ENCODE peak calls at places on chromosomes 2 and 18, in six cellular contexts. One of them, this sample, is unnamed.
A peak's percentile ranks its signal among the peaks of the same experiment; 100 is the strongest.

GRCh38 chr18:30971338-30971956 is 71.1 kb downstream of the DSC3 start:
- DNase-seq in nephron progenitor cell: peak; percentile 20
- DNase-seq in caudate nucleus: no peak
- DNase-seq in ovary: no peak
- DNase-seq in EL: peak; percentile 13
- DNase-seq in hypothalamus: no peak
- DNase-seq in this sample: peak; percentile 26

GRCh38 chr2:233819884-233820765 is 34.2 kb downstream of the HJURP start:
- DNase-seq in nephron progenitor cell: no peak
- DNase-seq in caudate nucleus: no peak
- DNase-seq in ovary: no peak
- DNase-seq in EL: no peak
- DNase-seq in hypothalamus: no peak
- DNase-seq in this sample: no peak

GRCh38 chr2:233082934-233083755 is 23.0 kb downstream of the INPP5D start:
- DNase-seq in nephron progenitor cell: no peak
- DNase-seq in caudate nucleus: no peak
- DNase-seq in ovary: no peak
- DNase-seq in EL: no peak
- DNase-seq in hypothalamus: no peak
- DNase-seq in this sample: no peak

GRCh38 chr2:46917628-46918027 is 2.0 kb upstream of the MCFD2 start:
- DNase-seq in nephron progenitor cell: no peak
- DNase-seq in caudate nucleus: no peak
- DNase-seq in ovary: no peak
- DNase-seq in EL: no peak
- DNase-seq in hypothalamus: no peak
- DNase-seq in this sample: no peak

GRCh38 chr18:46336278-46337205 is 232.4 kb downstream of the HAUS1 start:
- DNase-seq in nephron progenitor cell: no peak
- DNase-seq in caudate nucleus: no peak
- DNase-seq in ovary: no peak
- DNase-seq in EL: no peak
- DNase-seq in hypothalamus: no peak
- DNase-seq in this sample: no peak

GRCh38 chr2:174632847-174633620 is 35.4 kb upstream of the WIPF1 start:
- DNase-seq in nephron progenitor cell: no peak
- DNase-seq in caudate nucleus: no peak
- DNase-seq in ovary: no peak
- DNase-seq in EL: peak; percentile 46
- DNase-seq in hypothalamus: no peak
- DNase-seq in this sample: peak; percentile 32

GRCh38 chr2:127566139-127566417 is 30.6 kb downstream of the MYO7B start:
- DNase-seq in nephron progenitor cell: no peak
- DNase-seq in caudate nucleus: no peak
- DNase-seq in ovary: no peak
- DNase-seq in EL: no peak
- DNase-seq in hypothalamus: no peak
- DNase-seq in this sample: no peak

GRCh38 chr2:58221909-58222308 is 19.2 kb downstream of the FANCL start:
- DNase-seq in nephron progenitor cell: no peak
- DNase-seq in caudate nucleus: no peak
- DNase-seq in ovary: no peak
- DNase-seq in EL: no peak
- DNase-seq in hypothalamus: no peak
- DNase-seq in this sample: no peak

GRCh38 chr2:204885747-204886146 is 340.5 kb downstream of the PARD3B start:
- DNase-seq in nephron progenitor cell: peak; percentile 6
- DNase-seq in caudate nucleus: no peak
- DNase-seq in ovary: no peak
- DNase-seq in EL: no peak
- DNase-seq in hypothalamus: no peak
- DNase-seq in this sample: no peak

GRCh38 chr2:62306751-62307468 is 111.0 kb downstream of the B3GNT2 start:
- DNase-seq in nephron progenitor cell: no peak
- DNase-seq in caudate nucleus: no peak
- DNase-seq in ovary: no peak
- DNase-seq in EL: no peak
- DNase-seq in hypothalamus: peak; percentile 18
- DNase-seq in this sample: peak; percentile 36

GRCh38 chr2:72497761-72498160 is 328.1 kb downstream of the EXOC6B start:
- DNase-seq in nephron progenitor cell: no peak
- DNase-seq in caudate nucleus: no peak
- DNase-seq in ovary: no peak
- DNase-seq in EL: peak; percentile 6
- DNase-seq in hypothalamus: no peak
- DNase-seq in this sample: no peak

GRCh38 chr2:62785810-62786593 is 80.5 kb downstream of the EHBP1 start:
- DNase-seq in nephron progenitor cell: no peak
- DNase-seq in caudate nucleus: no peak
- DNase-seq in ovary: no peak
- DNase-seq in EL: peak; percentile 32
- DNase-seq in hypothalamus: no peak
- DNase-seq in this sample: peak; percentile 73

GRCh38 chr2:160432633-160433032 is 61.0 kb downstream of the RBMS1 start:
- DNase-seq in nephron progenitor cell: no peak
- DNase-seq in caudate nucleus: no peak
- DNase-seq in ovary: no peak
- DNase-seq in EL: peak; percentile 86
- DNase-seq in hypothalamus: no peak
- DNase-seq in this sample: no peak

GRCh38 chr2:100283724-100284501 is 38.4 kb downstream of the LONRF2 start:
- DNase-seq in nephron progenitor cell: no peak
- DNase-seq in caudate nucleus: no peak
- DNase-seq in ovary: no peak
- DNase-seq in EL: no peak
- DNase-seq in hypothalamus: no peak
- DNase-seq in this sample: no peak

GRCh38 chr2:159149786-159150185 is 136.7 kb downstream of the WDSUB1 start:
- DNase-seq in nephron progenitor cell: peak; percentile 23
- DNase-seq in caudate nucleus: no peak
- DNase-seq in ovary: no peak
- DNase-seq in EL: no peak
- DNase-seq in hypothalamus: no peak
- DNase-seq in this sample: no peak

GRCh38 chr18:54604211-54604610 is 13.2 kb downstream of the DYNAP start:
- DNase-seq in nephron progenitor cell: no peak
- DNase-seq in caudate nucleus: no peak
- DNase-seq in ovary: no peak
- DNase-seq in EL: no peak
- DNase-seq in hypothalamus: no peak
- DNase-seq in this sample: no peak

GRCh38 chr2:85926931-85927527 is 38.2 kb upstream of the ST3GAL5 start:
- DNase-seq in nephron progenitor cell: no peak
- DNase-seq in caudate nucleus: no peak
- DNase-seq in ovary: no peak
- DNase-seq in EL: no peak
- DNase-seq in hypothalamus: no peak
- DNase-seq in this sample: no peak

GRCh38 chr18:36828157-36828629 is 609 bp downstream of the TPGS2 start:
- DNase-seq in nephron progenitor cell: no peak
- DNase-seq in caudate nucleus: peak; percentile 61
- DNase-seq in ovary: peak; percentile 15
- DNase-seq in EL: peak; percentile 64
- DNase-seq in hypothalamus: peak; percentile 50
- DNase-seq in this sample: peak; percentile 26

This sample was measured in AML-193.